ENCODE peak calls at places on chromosomes 13 and 19, in five cellular contexts. Y is Peyer's patch, U is HEK293T, I is hepatic stellate cell, P is T-helper 17 cell. C is an unnamed sample.

GRCh38 chr13:71290963-71291937 is 575.8 kb downstream of the DACH1 start:
- DNase-seq in Y (no peak), U (no peak), I (peak), P (peak), C (no peak)

GRCh38 chr13:110328509-110328908 is 21.4 kb downstream of the COL4A2 start:
- DNase-seq in Y (no peak), U (no peak), I (no peak), P (no peak), C (no peak)

GRCh38 chr19:2543463-2544442 is 67.8 kb downstream of the GADD45B start:
- DNase-seq in Y (peak), U (peak), I (peak), P (peak), C (peak)

GRCh38 chr13:106173891-106174610 is 361.4 kb downstream of the EFNB2 start:
- DNase-seq in Y (no peak), U (no peak), I (no peak), P (no peak), C (no peak)

GRCh38 chr13:100597253-100597652 is 8.7 kb upstream of the GGACT start:
- DNase-seq in Y (no peak), U (no peak), I (no peak), P (no peak), C (no peak)

GRCh38 chr19:4916292-4917082 is 7.2 kb downstream of the UHRF1 start:
- DNase-seq in Y (no peak), U (no peak), I (no peak), P (no peak), C (peak)

GRCh38 chr13:89925107-89925506 is 1422.4 kb upstream of the MIR17HG start:
- DNase-seq in Y (no peak), U (peak), I (no peak), P (no peak), C (no peak)

GRCh38 chr13:52743988-52744387 is 4.4 kb upstream of the CNMD start:
- DNase-seq in Y (no peak), U (no peak), I (no peak), P (no peak), C (no peak)

GRCh38 chr13:99220199-99220931 is 19.7 kb downstream of the UBAC2 start:
- DNase-seq in Y (no peak), U (no peak), I (no peak), P (no peak), C (no peak)

GRCh38 chr19:3580156-3580955 is 4.9 kb upstream of the GIPC3 start:
- DNase-seq in Y (no peak), U (no peak), I (peak), P (no peak), C (no peak)